ENCODE peak calls at places on chromosomes 11 and 22, in eight cellular contexts. One of them, this sample, is unnamed.

GRCh38 chr22:50107529-50107928 is 17.7 kb downstream of the MOV10L1 start:
- DNase-seq in hypothalamus: no peak
- DNase-seq in GM20000: no peak
- DNase-seq in non-pigmented ciliary epithelial cell: no peak
- DNase-seq in ELR: no peak
- DNase-seq in astrocyte of the cerebellum: no peak
- DNase-seq in iris pigment epithelial cell: no peak
- DNase-seq in lower lobe of right lung: no peak
- DNase-seq in this sample: no peak

GRCh38 chr22:24430431-24431308 is 3.3 kb downstream of the ADORA2A start:
- DNase-seq in hypothalamus: no peak
- DNase-seq in GM20000: no peak
- DNase-seq in non-pigmented ciliary epithelial cell: no peak
- DNase-seq in ELR: no peak
- DNase-seq in astrocyte of the cerebellum: no peak
- DNase-seq in iris pigment epithelial cell: no peak
- DNase-seq in lower lobe of right lung: no peak
- DNase-seq in this sample: no peak

GRCh38 chr11:128498846-128499245 is 88.5 kb downstream of the ETS1 start:
- DNase-seq in hypothalamus: no peak
- DNase-seq in GM20000: no peak
- DNase-seq in non-pigmented ciliary epithelial cell: no peak
- DNase-seq in ELR: peak
- DNase-seq in astrocyte of the cerebellum: no peak
- DNase-seq in iris pigment epithelial cell: peak
- DNase-seq in lower lobe of right lung: no peak
- DNase-seq in this sample: no peak

GRCh38 chr11:104570088-104570701 is 328.1 kb downstream of the CASP12 start:
- DNase-seq in hypothalamus: no peak
- DNase-seq in GM20000: no peak
- DNase-seq in non-pigmented ciliary epithelial cell: peak
- DNase-seq in ELR: peak
- DNase-seq in astrocyte of the cerebellum: no peak
- DNase-seq in iris pigment epithelial cell: peak
- DNase-seq in lower lobe of right lung: no peak
- DNase-seq in this sample: no peak

GRCh38 chr22:37224757-37225420 is 12.6 kb upstream of the SSTR3 start:
- DNase-seq in hypothalamus: no peak
- DNase-seq in GM20000: no peak
- DNase-seq in non-pigmented ciliary epithelial cell: no peak
- DNase-seq in ELR: no peak
- DNase-seq in astrocyte of the cerebellum: no peak
- DNase-seq in iris pigment epithelial cell: no peak
- DNase-seq in lower lobe of right lung: no peak
- DNase-seq in this sample: no peak

GRCh38 chr11:10489444-10489785 is 34.4 kb downstream of the AMPD3 start:
- DNase-seq in hypothalamus: no peak
- DNase-seq in GM20000: no peak
- DNase-seq in non-pigmented ciliary epithelial cell: no peak
- DNase-seq in ELR: no peak
- DNase-seq in astrocyte of the cerebellum: no peak
- DNase-seq in iris pigment epithelial cell: no peak
- DNase-seq in lower lobe of right lung: no peak
- DNase-seq in this sample: no peak

GRCh38 chr11:10303558-10304363 is 1.1 kb upstream of the ADM start:
- DNase-seq in hypothalamus: no peak
- DNase-seq in GM20000: peak
- DNase-seq in non-pigmented ciliary epithelial cell: no peak
- DNase-seq in ELR: peak
- DNase-seq in astrocyte of the cerebellum: no peak
- DNase-seq in iris pigment epithelial cell: peak
- DNase-seq in lower lobe of right lung: peak
- DNase-seq in this sample: no peak

GRCh38 chr11:121890377-121890776 is 225.6 kb downstream of the BLID start:
- DNase-seq in hypothalamus: no peak
- DNase-seq in GM20000: no peak
- DNase-seq in non-pigmented ciliary epithelial cell: peak
- DNase-seq in ELR: peak
- DNase-seq in astrocyte of the cerebellum: peak
- DNase-seq in iris pigment epithelial cell: peak
- DNase-seq in lower lobe of right lung: no peak
- DNase-seq in this sample: no peak

GRCh38 chr22:19756288-19757128 is 4.1 kb upstream of the TBX1 start:
- DNase-seq in hypothalamus: no peak
- DNase-seq in GM20000: peak
- DNase-seq in non-pigmented ciliary epithelial cell: no peak
- DNase-seq in ELR: peak
- DNase-seq in astrocyte of the cerebellum: no peak
- DNase-seq in iris pigment epithelial cell: no peak
- DNase-seq in lower lobe of right lung: peak
- DNase-seq in this sample: no peak

This sample was measured in posterior cingulate gyrus.